ENCODE peak calls at places on chromosomes 11 and 22, in eight cellular contexts. W is A549; M is testis; T is ovary; F is fibroblast of lung; S is activated CD8-positive, alpha-beta memory T cell treated with anti-CD3 and anti-CD28 coated beads for 48 hours; D is ecto neural progenitor cell; O is germinal center. B is an unnamed sample.

GRCh38 chr11:86438685-86439084 is 64.0 kb downstream of the CCDC81 start:
- DNase-seq in W (peak), M (no peak), T (no peak), F (peak), S (no peak), D (no peak), O (no peak), B (no peak)

GRCh38 chr11:121524233-121524631 is 71.5 kb upstream of the SORL1-AS1 start:
- DNase-seq in W (no peak), M (no peak), T (no peak), F (no peak), S (no peak), D (no peak), O (no peak), B (no peak)

GRCh38 chr11:120547871-120548681 is 36.5 kb downstream of the GRIK4 start:
- DNase-seq in W (peak), M (peak), T (peak), F (peak), S (no peak), D (no peak), O (no peak), B (no peak)

GRCh38 chr11:68632802-68633201 is 51.5 kb upstream of the GAL start:
- DNase-seq in W (peak), M (no peak), T (no peak), F (peak), S (no peak), D (peak), O (peak), B (peak)

GRCh38 chr11:63179446-63180068 is 35.5 kb upstream of the SLC22A24 start:
- DNase-seq in W (no peak), M (no peak), T (no peak), F (no peak), S (no peak), D (no peak), O (no peak), B (no peak)

GRCh38 chr22:34669001-34669400 is 397.0 kb upstream of the ISX start:
- DNase-seq in W (no peak), M (no peak), T (no peak), F (no peak), S (no peak), D (no peak), O (no peak), B (no peak)

GRCh38 chr22:49533886-49534285 is 293.8 kb downstream of the BRD1 start:
- DNase-seq in W (no peak), M (no peak), T (no peak), F (no peak), S (no peak), D (no peak), O (no peak), B (no peak)

GRCh38 chr22:38694049-38694448 is 6.7 kb downstream of the JOSD1 start:
- DNase-seq in W (no peak), M (no peak), T (no peak), F (no peak), S (no peak), D (no peak), O (no peak), B (peak)

GRCh38 chr11:123885570-123885969 is at the start of gene TMEM225:
- DNase-seq in W (no peak), M (no peak), T (no peak), F (no peak), S (no peak), D (no peak), O (no peak), B (no peak)

GRCh38 chr22:23220485-23221350 is 40.4 kb downstream of the BCR start:
- DNase-seq in W (no peak), M (no peak), T (no peak), F (peak), S (no peak), D (no peak), O (peak), B (no peak)

GRCh38 chr11:49499117-49499516 is 290.7 kb upstream of the FOLH1 start:
- DNase-seq in W (no peak), M (no peak), T (no peak), F (no peak), S (no peak), D (no peak), O (no peak), B (no peak)

GRCh38 chr22:49815641-49816071 is 12.0 kb downstream of the BRD1 start:
- DNase-seq in W (no peak), M (no peak), T (no peak), F (no peak), S (no peak), D (no peak), O (no peak), B (no peak)

GRCh38 chr22:33811686-33812085 is 108.6 kb downstream of the LARGE1 start:
- DNase-seq in W (no peak), M (peak), T (peak), F (peak), S (no peak), D (no peak), O (no peak), B (no peak)

GRCh38 chr11:116787436-116787785 is 412 bp downstream of the ZPR1 start:
- DNase-seq in W (no peak), M (peak), T (no peak), F (no peak), S (no peak), D (no peak), O (no peak), B (no peak)

GRCh38 chr22:36991220-36991619 is 28.0 kb downstream of the TST start:
- DNase-seq in W (no peak), M (no peak), T (no peak), F (no peak), S (no peak), D (no peak), O (no peak), B (no peak)

GRCh38 chr11:13896175-13896989 is 66.1 kb upstream of the SPON1 start:
- DNase-seq in W (no peak), M (no peak), T (no peak), F (no peak), S (no peak), D (no peak), O (no peak), B (no peak)

GRCh38 chr11:23236846-23237550 is 376.7 kb upstream of the CCDC179 start:
- DNase-seq in W (no peak), M (no peak), T (no peak), F (peak), S (no peak), D (no peak), O (no peak), B (no peak)

GRCh38 chr11:19508166-19508565 is 204.5 kb upstream of the NAV2 start:
- DNase-seq in W (peak), M (no peak), T (no peak), F (peak), S (no peak), D (no peak), O (no peak), B (peak)

GRCh38 chr11:124536520-124536919 is 6.9 kb downstream of the OR8B12 start:
- DNase-seq in W (peak), M (peak), T (no peak), F (peak), S (no peak), D (peak), O (no peak), B (peak)

GRCh38 chr22:22075382-22076163 is 93.0 kb upstream of the TOP3B start:
- DNase-seq in W (no peak), M (no peak), T (no peak), F (no peak), S (no peak), D (no peak), O (no peak), B (no peak)

GRCh38 chr22:49727191-49727880 is 100.3 kb downstream of the BRD1 start:
- DNase-seq in W (no peak), M (no peak), T (no peak), F (no peak), S (no peak), D (no peak), O (no peak), B (no peak)

GRCh38 chr22:42906605-42907338 is 49.7 kb upstream of the ARFGAP3 start:
- DNase-seq in W (no peak), M (peak), T (peak), F (peak), S (no peak), D (no peak), O (no peak), B (no peak)

GRCh38 chr11:70737816-70738630 is 339.7 kb downstream of the CTTN start:
- DNase-seq in W (no peak), M (no peak), T (no peak), F (no peak), S (no peak), D (no peak), O (no peak), B (no peak)

GRCh38 chr11:73244589-73245240 is 26.6 kb downstream of the P2RY2 start:
- DNase-seq in W (no peak), M (no peak), T (no peak), F (no peak), S (no peak), D (no peak), O (no peak), B (no peak)

GRCh38 chr11:66546368-66546965 is at the start of gene ACTN3:
- DNase-seq in W (peak), M (peak), T (peak), F (peak), S (no peak), D (peak), O (no peak), B (peak)

GRCh38 chr11:31643831-31644230 is 134.3 kb downstream of the ELP4 start:
- DNase-seq in W (peak), M (no peak), T (no peak), F (peak), S (no peak), D (no peak), O (no peak), B (no peak)

GRCh38 chr22:17836977-17837742 is 62.9 kb upstream of the BID start:
- DNase-seq in W (no peak), M (no peak), T (no peak), F (no peak), S (no peak), D (no peak), O (no peak), B (no peak)

GRCh38 chr11:6443269-6444003 is 2.6 kb upstream of the HPX start:
- DNase-seq in W (peak), M (peak), T (peak), F (peak), S (no peak), D (peak), O (peak), B (peak)

GRCh38 chr11:43944761-43945311 is 2.4 kb downstream of the C11orf96 start:
- DNase-seq in W (peak), M (peak), T (peak), F (no peak), S (peak), D (peak), O (peak), B (peak)

GRCh38 chr11:62132689-62133293 is 9.0 kb downstream of the INCENP start:
- DNase-seq in W (no peak), M (no peak), T (no peak), F (no peak), S (no peak), D (no peak), O (no peak), B (no peak)

GRCh38 chr11:119676461-119677020 is 52.5 kb downstream of the NECTIN1 start:
- DNase-seq in W (no peak), M (no peak), T (no peak), F (peak), S (no peak), D (no peak), O (no peak), B (no peak)

GRCh38 chr22:22032099-22032905 is 49.7 kb upstream of the TOP3B start:
- DNase-seq in W (no peak), M (no peak), T (no peak), F (no peak), S (no peak), D (no peak), O (no peak), B (no peak)

GRCh38 chr11:111764621-111765020 is 1.6 kb downstream of the PPP2R1B start:
- DNase-seq in W (no peak), M (peak), T (no peak), F (peak), S (no peak), D (no peak), O (no peak), B (no peak)

B was measured in HuH-7.